ENCODE peak calls at places on chromosomes 7 and 10, in eight cellular contexts. G is ecto neural progenitor cell, X is amygdala, V is fibroblast of pulmonary artery, U is T-helper 2 cell, S is Calu3, H is ureter, L is mesendoderm. J is an unnamed sample.

GRCh38 chr10:21445161-21445560 is 80.3 kb downstream of the SKIDA1 start:
- DNase-seq in G (no peak), X (no peak), V (no peak), U (no peak), S (no peak), H (no peak), L (no peak), J (no peak)

GRCh38 chr7:130881091-130881798 is 147.2 kb upstream of the KLF14 start:
- DNase-seq in G (no peak), X (no peak), V (no peak), U (no peak), S (no peak), H (no peak), L (no peak), J (no peak)

GRCh38 chr10:33126742-33127141 is 168.7 kb upstream of the ITGB1 start:
- DNase-seq in G (no peak), X (no peak), V (no peak), U (no peak), S (no peak), H (no peak), L (no peak), J (no peak)

GRCh38 chr7:73717991-73718405 is 1.5 kb downstream of the STX1A start:
- DNase-seq in G (no peak), X (no peak), V (peak), U (peak), S (peak), H (no peak), L (no peak), J (no peak)

GRCh38 chr10:14884082-14884481 is 5.4 kb downstream of the SUV39H2 start:
- DNase-seq in G (no peak), X (no peak), V (no peak), U (no peak), S (no peak), H (no peak), L (no peak), J (no peak)

GRCh38 chr10:112981553-112981952 is 31.5 kb downstream of the TCF7L2 start:
- DNase-seq in G (no peak), X (no peak), V (no peak), U (no peak), S (no peak), H (no peak), L (no peak), J (peak)

GRCh38 chr7:158812684-158813083 is 16.6 kb downstream of the ESYT2 start:
- DNase-seq in G (no peak), X (no peak), V (no peak), U (peak), S (no peak), H (no peak), L (no peak), J (no peak)

GRCh38 chr7:122305475-122306319 is 1.1 kb upstream of the FEZF1 start:
- DNase-seq in G (peak), X (no peak), V (peak), U (no peak), S (peak), H (no peak), L (peak), J (peak)

GRCh38 chr10:78210548-78210947 is 176.9 kb downstream of the RPS24 start:
- DNase-seq in G (no peak), X (no peak), V (no peak), U (no peak), S (no peak), H (no peak), L (no peak), J (no peak)

GRCh38 chr7:81637527-81637926 is 132.3 kb downstream of the HGF start:
- DNase-seq in G (no peak), X (no peak), V (no peak), U (no peak), S (no peak), H (no peak), L (no peak), J (no peak)

GRCh38 chr10:116757246-116757645 is 14.9 kb upstream of the HSPA12A start:
- DNase-seq in G (no peak), X (no peak), V (no peak), U (no peak), S (no peak), H (no peak), L (no peak), J (no peak)

GRCh38 chr7:83118347-83119001 is 44.2 kb downstream of the PCLO start:
- DNase-seq in G (no peak), X (no peak), V (no peak), U (no peak), S (no peak), H (no peak), L (peak), J (no peak)

GRCh38 chr10:125003901-125004467 is 62.1 kb downstream of the ZRANB1 start:
- DNase-seq in G (no peak), X (no peak), V (no peak), U (no peak), S (no peak), H (no peak), L (no peak), J (no peak)

GRCh38 chr7:135109976-135110375 is 37.9 kb upstream of the TMEM140 start:
- DNase-seq in G (no peak), X (no peak), V (no peak), U (no peak), S (no peak), H (no peak), L (peak), J (no peak)

GRCh38 chr7:93228302-93228701 is 2.0 kb upstream of the HEPACAM2 start:
- DNase-seq in G (no peak), X (no peak), V (peak), U (no peak), S (peak), H (no peak), L (peak), J (peak)

GRCh38 chr7:143519411-143520131 is 41.9 kb downstream of the TAS2R41 start:
- DNase-seq in G (no peak), X (no peak), V (peak), U (no peak), S (no peak), H (no peak), L (no peak), J (no peak)

GRCh38 chr7:47343056-47343455 is 238.9 kb downstream of the TNS3 start:
- DNase-seq in G (no peak), X (no peak), V (no peak), U (no peak), S (no peak), H (no peak), L (no peak), J (no peak)

GRCh38 chr7:6306471-6306870 is 34.0 kb upstream of the CYTH3 start:
- DNase-seq in G (no peak), X (no peak), V (peak), U (no peak), S (peak), H (no peak), L (no peak), J (no peak)

GRCh38 chr7:141073641-141074161 is at the start of gene TMEM178B:
- DNase-seq in G (peak), X (peak), V (no peak), U (peak), S (peak), H (no peak), L (peak), J (peak)